ENCODE peak calls at places on chromosomes 4 and X, in nine cellular contexts. One of them, this sample, is unnamed.

GRCh38 chr4:88757776-88758175 is 60.1 kb upstream of the NAP1L5 start:
- DNase-seq in HCT116: no peak
- DNase-seq in mesendoderm: no peak
- DNase-seq in SK-N-SH: no peak
- DNase-seq in Karpas-422: no peak
- DNase-seq in fibroblast of lung: no peak
- DNase-seq in HepG2: no peak
- DNase-seq in mammary epithelial cell: no peak
- DNase-seq in IMR-90: no peak
- DNase-seq in this sample: no peak

GRCh38 chrX:28472926-28473325 is 114.3 kb upstream of the IL1RAPL1 start:
- DNase-seq in HCT116: no peak
- DNase-seq in mesendoderm: no peak
- DNase-seq in SK-N-SH: no peak
- DNase-seq in Karpas-422: no peak
- DNase-seq in fibroblast of lung: no peak
- DNase-seq in HepG2: no peak
- DNase-seq in mammary epithelial cell: no peak
- DNase-seq in IMR-90: no peak
- DNase-seq in this sample: no peak

GRCh38 chr4:6548882-6549230 is 26.1 kb upstream of the MAN2B2 start:
- DNase-seq in HCT116: no peak
- DNase-seq in mesendoderm: no peak
- DNase-seq in SK-N-SH: peak
- DNase-seq in Karpas-422: no peak
- DNase-seq in fibroblast of lung: no peak
- DNase-seq in HepG2: no peak
- DNase-seq in mammary epithelial cell: no peak
- DNase-seq in IMR-90: no peak
- DNase-seq in this sample: no peak

GRCh38 chr4:106766519-106766918 is 269.6 kb downstream of the DKK2 start:
- DNase-seq in HCT116: no peak
- DNase-seq in mesendoderm: peak
- DNase-seq in SK-N-SH: no peak
- DNase-seq in Karpas-422: no peak
- DNase-seq in fibroblast of lung: no peak
- DNase-seq in HepG2: no peak
- DNase-seq in mammary epithelial cell: no peak
- DNase-seq in IMR-90: no peak
- DNase-seq in this sample: no peak

GRCh38 chrX:142040906-142041305 is 137.2 kb downstream of the MAGEC1 start:
- DNase-seq in HCT116: no peak
- DNase-seq in mesendoderm: peak
- DNase-seq in SK-N-SH: no peak
- DNase-seq in Karpas-422: no peak
- DNase-seq in fibroblast of lung: no peak
- DNase-seq in HepG2: no peak
- DNase-seq in mammary epithelial cell: no peak
- DNase-seq in IMR-90: no peak
- DNase-seq in this sample: no peak

GRCh38 chr4:5143940-5144339 is 92.7 kb downstream of the STK32B start:
- DNase-seq in HCT116: no peak
- DNase-seq in mesendoderm: no peak
- DNase-seq in SK-N-SH: no peak
- DNase-seq in Karpas-422: no peak
- DNase-seq in fibroblast of lung: no peak
- DNase-seq in HepG2: no peak
- DNase-seq in mammary epithelial cell: no peak
- DNase-seq in IMR-90: no peak
- DNase-seq in this sample: peak

GRCh38 chrX:13468096-13468495 is 101.3 kb upstream of the EGFL6 start:
- DNase-seq in HCT116: no peak
- DNase-seq in mesendoderm: no peak
- DNase-seq in SK-N-SH: no peak
- DNase-seq in Karpas-422: no peak
- DNase-seq in fibroblast of lung: no peak
- DNase-seq in HepG2: no peak
- DNase-seq in mammary epithelial cell: no peak
- DNase-seq in IMR-90: no peak
- DNase-seq in this sample: no peak

GRCh38 chr4:39526810-39527295 is 386 bp downstream of the UGDH start:
- DNase-seq in HCT116: no peak
- DNase-seq in mesendoderm: no peak
- DNase-seq in SK-N-SH: no peak
- DNase-seq in Karpas-422: no peak
- DNase-seq in fibroblast of lung: no peak
- DNase-seq in HepG2: no peak
- DNase-seq in mammary epithelial cell: no peak
- DNase-seq in IMR-90: no peak
- DNase-seq in this sample: no peak

GRCh38 chr4:27668001-27668400 is 807.4 kb downstream of the STIM2 start:
- DNase-seq in HCT116: no peak
- DNase-seq in mesendoderm: no peak
- DNase-seq in SK-N-SH: no peak
- DNase-seq in Karpas-422: no peak
- DNase-seq in fibroblast of lung: no peak
- DNase-seq in HepG2: no peak
- DNase-seq in mammary epithelial cell: no peak
- DNase-seq in IMR-90: no peak
- DNase-seq in this sample: no peak

GRCh38 chrX:41734530-41734929 is 10.5 kb downstream of the GPR82 start:
- DNase-seq in HCT116: peak
- DNase-seq in mesendoderm: peak
- DNase-seq in SK-N-SH: peak
- DNase-seq in Karpas-422: peak
- DNase-seq in fibroblast of lung: peak
- DNase-seq in HepG2: peak
- DNase-seq in mammary epithelial cell: peak
- DNase-seq in IMR-90: peak
- DNase-seq in this sample: peak

GRCh38 chrX:20352935-20353336 is 86.2 kb upstream of the RPS6KA3 start:
- DNase-seq in HCT116: no peak
- DNase-seq in mesendoderm: no peak
- DNase-seq in SK-N-SH: no peak
- DNase-seq in Karpas-422: no peak
- DNase-seq in fibroblast of lung: no peak
- DNase-seq in HepG2: no peak
- DNase-seq in mammary epithelial cell: no peak
- DNase-seq in IMR-90: no peak
- DNase-seq in this sample: no peak

GRCh38 chr4:85873566-85873965 is 398.6 kb downstream of the ARHGAP24 start:
- DNase-seq in HCT116: no peak
- DNase-seq in mesendoderm: no peak
- DNase-seq in SK-N-SH: no peak
- DNase-seq in Karpas-422: no peak
- DNase-seq in fibroblast of lung: no peak
- DNase-seq in HepG2: no peak
- DNase-seq in mammary epithelial cell: no peak
- DNase-seq in IMR-90: no peak
- DNase-seq in this sample: no peak

GRCh38 chr4:28508649-28509048 is 1648.0 kb downstream of the STIM2 start:
- DNase-seq in HCT116: no peak
- DNase-seq in mesendoderm: no peak
- DNase-seq in SK-N-SH: no peak
- DNase-seq in Karpas-422: no peak
- DNase-seq in fibroblast of lung: no peak
- DNase-seq in HepG2: no peak
- DNase-seq in mammary epithelial cell: no peak
- DNase-seq in IMR-90: no peak
- DNase-seq in this sample: no peak

GRCh38 chr4:138158746-138159297 is 83.3 kb downstream of the SLC7A11 start:
- DNase-seq in HCT116: no peak
- DNase-seq in mesendoderm: peak
- DNase-seq in SK-N-SH: no peak
- DNase-seq in Karpas-422: no peak
- DNase-seq in fibroblast of lung: peak
- DNase-seq in HepG2: no peak
- DNase-seq in mammary epithelial cell: peak
- DNase-seq in IMR-90: peak
- DNase-seq in this sample: no peak

GRCh38 chr4:17561195-17561909 is 15.6 kb upstream of the LAP3 start:
- DNase-seq in HCT116: no peak
- DNase-seq in mesendoderm: no peak
- DNase-seq in SK-N-SH: peak
- DNase-seq in Karpas-422: no peak
- DNase-seq in fibroblast of lung: no peak
- DNase-seq in HepG2: no peak
- DNase-seq in mammary epithelial cell: peak
- DNase-seq in IMR-90: peak
- DNase-seq in this sample: peak

GRCh38 chr4:159428293-159428692 is 325.4 kb downstream of the RAPGEF2 start:
- DNase-seq in HCT116: no peak
- DNase-seq in mesendoderm: no peak
- DNase-seq in SK-N-SH: no peak
- DNase-seq in Karpas-422: no peak
- DNase-seq in fibroblast of lung: no peak
- DNase-seq in HepG2: no peak
- DNase-seq in mammary epithelial cell: no peak
- DNase-seq in IMR-90: no peak
- DNase-seq in this sample: no peak

GRCh38 chr4:159422626-159423025 is 319.7 kb downstream of the RAPGEF2 start:
- DNase-seq in HCT116: no peak
- DNase-seq in mesendoderm: no peak
- DNase-seq in SK-N-SH: no peak
- DNase-seq in Karpas-422: no peak
- DNase-seq in fibroblast of lung: no peak
- DNase-seq in HepG2: no peak
- DNase-seq in mammary epithelial cell: no peak
- DNase-seq in IMR-90: no peak
- DNase-seq in this sample: no peak

GRCh38 chr4:159428975-159429692 is 326.3 kb downstream of the RAPGEF2 start:
- DNase-seq in HCT116: no peak
- DNase-seq in mesendoderm: no peak
- DNase-seq in SK-N-SH: no peak
- DNase-seq in Karpas-422: no peak
- DNase-seq in fibroblast of lung: no peak
- DNase-seq in HepG2: no peak
- DNase-seq in mammary epithelial cell: no peak
- DNase-seq in IMR-90: no peak
- DNase-seq in this sample: no peak

GRCh38 chr4:159429693-159430035 is 326.8 kb downstream of the RAPGEF2 start:
- DNase-seq in HCT116: no peak
- DNase-seq in mesendoderm: no peak
- DNase-seq in SK-N-SH: no peak
- DNase-seq in Karpas-422: no peak
- DNase-seq in fibroblast of lung: no peak
- DNase-seq in HepG2: no peak
- DNase-seq in mammary epithelial cell: no peak
- DNase-seq in IMR-90: no peak
- DNase-seq in this sample: no peak

GRCh38 chr4:159425749-159426376 is 323.0 kb downstream of the RAPGEF2 start:
- DNase-seq in HCT116: no peak
- DNase-seq in mesendoderm: peak
- DNase-seq in SK-N-SH: no peak
- DNase-seq in Karpas-422: no peak
- DNase-seq in fibroblast of lung: no peak
- DNase-seq in HepG2: no peak
- DNase-seq in mammary epithelial cell: no peak
- DNase-seq in IMR-90: peak
- DNase-seq in this sample: no peak
- H3K9ac ChIP-seq in HCT116: no peak
- H3K9ac ChIP-seq in mesendoderm: no peak
- H3K9ac ChIP-seq in SK-N-SH: no peak
- H3K9ac ChIP-seq in Karpas-422: no peak
- H3K9ac ChIP-seq in fibroblast of lung: no peak
- H3K9ac ChIP-seq in HepG2: no peak
- H3K9ac ChIP-seq in mammary epithelial cell: no peak
- H3K9ac ChIP-seq in IMR-90: no peak
- H3K9ac ChIP-seq in this sample: no peak

DNA sequence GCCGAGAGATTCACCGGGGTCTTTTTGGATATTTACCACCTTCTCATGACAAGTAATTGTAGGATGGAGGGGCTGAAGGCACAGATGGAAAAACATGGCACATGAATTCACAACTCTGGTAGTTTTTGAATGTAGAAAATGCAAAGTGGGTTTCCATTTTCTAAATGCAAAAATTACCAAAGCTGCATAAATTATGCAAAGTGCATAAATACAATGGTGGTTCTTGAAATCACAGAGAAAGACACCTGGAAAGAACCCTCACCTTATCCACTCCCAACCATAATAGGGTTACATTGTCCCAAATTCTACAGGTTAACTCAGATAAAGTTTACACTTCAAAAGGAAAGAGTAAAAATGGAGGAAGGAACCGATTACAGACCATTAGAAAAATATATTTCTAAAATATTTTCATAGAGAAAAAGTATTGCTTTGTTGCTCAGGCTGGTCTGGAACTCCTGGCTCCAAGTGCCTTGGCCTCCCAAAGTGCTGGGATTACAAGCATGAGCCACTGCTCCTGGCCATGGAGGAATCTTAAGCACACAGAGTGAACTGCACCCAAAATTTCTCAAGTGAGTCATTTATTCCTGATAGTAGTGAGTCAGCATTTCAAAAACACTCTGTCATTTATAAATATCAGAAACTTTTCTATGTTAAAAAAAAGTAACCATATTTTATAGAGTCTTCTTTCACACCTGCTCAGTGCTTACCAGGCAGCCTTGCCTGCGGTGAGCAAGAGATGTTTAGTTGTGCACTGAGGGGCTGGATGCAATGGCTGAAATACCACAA is 101.4 kb downstream of the FIP1L1 start:
- DNase-seq in HCT116: no peak
- DNase-seq in mesendoderm: no peak
- DNase-seq in SK-N-SH: no peak
- DNase-seq in Karpas-422: no peak
- DNase-seq in fibroblast of lung: peak
- DNase-seq in HepG2: no peak
- DNase-seq in mammary epithelial cell: peak
- DNase-seq in IMR-90: peak
- DNase-seq in this sample: no peak
- H3K4me2 ChIP-seq in HCT116: no peak
- H3K4me2 ChIP-seq in mesendoderm: no peak
- H3K4me2 ChIP-seq in SK-N-SH: no peak
- H3K4me2 ChIP-seq in Karpas-422: no peak
- H3K4me2 ChIP-seq in fibroblast of lung: no peak
- H3K4me2 ChIP-seq in HepG2: no peak
- H3K4me2 ChIP-seq in mammary epithelial cell: peak
- H3K4me2 ChIP-seq in IMR-90: peak
- H3K4me2 ChIP-seq in this sample: no peak

GRCh38 chrX:80138938-80139337 is 124.4 kb downstream of the TBX22 start:
- DNase-seq in HCT116: no peak
- DNase-seq in mesendoderm: no peak
- DNase-seq in SK-N-SH: no peak
- DNase-seq in Karpas-422: no peak
- DNase-seq in fibroblast of lung: no peak
- DNase-seq in HepG2: no peak
- DNase-seq in mammary epithelial cell: no peak
- DNase-seq in IMR-90: no peak
- DNase-seq in this sample: no peak

GRCh38 chrX:80139564-80139963 is 125.0 kb downstream of the TBX22 start:
- DNase-seq in HCT116: no peak
- DNase-seq in mesendoderm: peak
- DNase-seq in SK-N-SH: no peak
- DNase-seq in Karpas-422: no peak
- DNase-seq in fibroblast of lung: no peak
- DNase-seq in HepG2: no peak
- DNase-seq in mammary epithelial cell: no peak
- DNase-seq in IMR-90: no peak
- DNase-seq in this sample: no peak
- H3K9ac ChIP-seq in HCT116: no peak
- H3K9ac ChIP-seq in mesendoderm: no peak
- H3K9ac ChIP-seq in SK-N-SH: no peak
- H3K9ac ChIP-seq in Karpas-422: no peak
- H3K9ac ChIP-seq in fibroblast of lung: no peak
- H3K9ac ChIP-seq in HepG2: no peak
- H3K9ac ChIP-seq in mammary epithelial cell: no peak
- H3K9ac ChIP-seq in IMR-90: no peak
- H3K9ac ChIP-seq in this sample: no peak

GRCh38 chr4:172996571-172997216 is 171.9 kb upstream of the GALNT7 start:
- DNase-seq in HCT116: no peak
- DNase-seq in mesendoderm: no peak
- DNase-seq in SK-N-SH: no peak
- DNase-seq in Karpas-422: no peak
- DNase-seq in fibroblast of lung: peak
- DNase-seq in HepG2: no peak
- DNase-seq in mammary epithelial cell: peak
- DNase-seq in IMR-90: peak
- DNase-seq in this sample: no peak
- H3K4me2 ChIP-seq in HCT116: peak
- H3K4me2 ChIP-seq in mesendoderm: no peak
- H3K4me2 ChIP-seq in SK-N-SH: no peak
- H3K4me2 ChIP-seq in Karpas-422: peak
- H3K4me2 ChIP-seq in fibroblast of lung: no peak
- H3K4me2 ChIP-seq in HepG2: no peak
- H3K4me2 ChIP-seq in mammary epithelial cell: peak
- H3K4me2 ChIP-seq in IMR-90: peak
- H3K4me2 ChIP-seq in this sample: no peak